ENCODE peak calls at places on chromosomes 6 and 20, in ten cellular contexts. D, R, L, S, K, C, P, F, E and W are unnamed samples.

GRCh38 chr6:32852844-32853540 is 512 bp downstream of the TAP1 start:
- DNase-seq in D (peak; percentile 47), R (peak; percentile 47), L (peak; percentile 58), S (peak; percentile 65), K (peak; percentile 16), C (peak; percentile 46), P (no peak), F (peak; percentile 54), E (peak; percentile 35), W (no peak)

GRCh38 chr6:134173007-134173690 is 120.7 kb upstream of the SLC2A12 start:
- DNase-seq in D (no peak), R (no peak), L (no peak), S (no peak), K (no peak), C (no peak), P (no peak), F (no peak), E (no peak), W (no peak)

GRCh38 chr20:50813801-50814200 is 18.9 kb downstream of the BCAS4 start:
- DNase-seq in D (no peak), R (no peak), L (no peak), S (no peak), K (no peak), C (no peak), P (no peak), F (no peak), E (no peak), W (no peak)

GRCh38 chr6:148751233-148751632 is 4.4 kb downstream of the UST start:
- DNase-seq in D (no peak), R (no peak), L (no peak), S (no peak), K (no peak), C (no peak), P (no peak), F (no peak), E (no peak), W (no peak)

GRCh38 chr20:47785900-47786762 is 850 bp upstream of the SULF2 start:
- DNase-seq in D (peak; percentile 49), R (peak; percentile 53), L (peak; percentile 78), S (peak; percentile 41), K (peak; percentile 80), C (peak; percentile 72), P (no peak), F (no peak), E (no peak), W (no peak)

GRCh38 chr6:96468681-96469224 is 52.9 kb upstream of the UFL1 start:
- DNase-seq in D (no peak), R (no peak), L (no peak), S (no peak), K (no peak), C (no peak), P (no peak), F (no peak), E (no peak), W (no peak)

GRCh38 chr6:163897030-163897429 is 482.5 kb downstream of the QKI start:
- DNase-seq in D (no peak), R (no peak), L (peak; percentile 49), S (no peak), K (no peak), C (no peak), P (no peak), F (no peak), E (no peak), W (no peak)

GRCh38 chr6:92945799-92946198 is 473.6 kb downstream of the EPHA7 start:
- DNase-seq in D (no peak), R (no peak), L (peak; percentile 1), S (no peak), K (no peak), C (no peak), P (peak; percentile 18), F (no peak), E (no peak), W (no peak)

GRCh38 chr6:36829919-36830544 is 9.2 kb downstream of the CPNE5 start:
- DNase-seq in D (peak; percentile 55), R (peak; percentile 84), L (peak; percentile 37), S (no peak), K (no peak), C (no peak), P (no peak), F (no peak), E (no peak), W (no peak)

GRCh38 chr6:81204741-81205140 is 547.7 kb downstream of the TENT5A start:
- DNase-seq in D (no peak), R (no peak), L (no peak), S (no peak), K (peak; percentile 54), C (no peak), P (no peak), F (no peak), E (no peak), W (no peak)

GRCh38 chr6:119052292-119052889 is 26.1 kb downstream of the FAM184A start:
- DNase-seq in D (no peak), R (no peak), L (no peak), S (peak; percentile 73), K (no peak), C (no peak), P (no peak), F (no peak), E (no peak), W (no peak)

GRCh38 chr20:43569282-43569681 is 10.5 kb downstream of the SGK2 start:
- DNase-seq in D (no peak), R (no peak), L (no peak), S (no peak), K (no peak), C (no peak), P (no peak), F (no peak), E (no peak), W (no peak)

GRCh38 chr6:20708367-20709124 is 174.3 kb downstream of the CDKAL1 start:
- DNase-seq in D (no peak), R (no peak), L (peak; percentile 68), S (peak; percentile 50), K (peak; percentile 19), C (no peak), P (no peak), F (no peak), E (no peak), W (no peak)

GRCh38 chr6:5205877-5206840 is 54.6 kb downstream of the LYRM4 start:
- DNase-seq in D (peak; percentile 37), R (peak; percentile 38), L (peak; percentile 52), S (no peak), K (no peak), C (no peak), P (no peak), F (no peak), E (no peak), W (no peak)

GRCh38 chr6:79544939-79545450 is 7.8 kb upstream of the LCA5 start:
- DNase-seq in D (peak; percentile 77), R (peak; percentile 31), L (peak; percentile 96), S (no peak), K (peak; percentile 100), C (peak; percentile 97), P (peak; percentile 100), F (no peak), E (no peak), W (no peak)

GRCh38 chr6:118875672-118876071 is 18.3 kb upstream of the ASF1A start:
- DNase-seq in D (no peak), R (no peak), L (no peak), S (no peak), K (no peak), C (no peak), P (no peak), F (no peak), E (no peak), W (no peak)

GRCh38 chr20:20752712-20753111 is 40.3 kb upstream of the RALGAPA2 start:
- DNase-seq in D (no peak), R (no peak), L (no peak), S (no peak), K (no peak), C (no peak), P (no peak), F (no peak), E (no peak), W (no peak)

GRCh38 chr6:41059569-41059968 is 6.6 kb downstream of the APOBEC2 start:
- DNase-seq in D (no peak), R (no peak), L (no peak), S (no peak), K (peak; percentile 69), C (peak; percentile 14), P (no peak), F (no peak), E (no peak), W (no peak)

GRCh38 chr20:4613718-4614620 is 107.7 kb upstream of the PRND start:
- DNase-seq in D (no peak), R (peak; percentile 49), L (peak; percentile 43), S (peak; percentile 85), K (peak; percentile 82), C (no peak), P (no peak), F (peak; percentile 44), E (peak; percentile 50), W (peak; percentile 63)

GRCh38 chr6:78995946-78996345 is 82.1 kb downstream of the PHIP start:
- DNase-seq in D (no peak), R (no peak), L (peak; percentile 3), S (no peak), K (peak; percentile 5), C (no peak), P (peak; percentile 18), F (no peak), E (no peak), W (no peak)

GRCh38 chr6:75579951-75580350 is 21.7 kb upstream of the SENP6 start:
- DNase-seq in D (no peak), R (no peak), L (no peak), S (no peak), K (no peak), C (no peak), P (no peak), F (no peak), E (no peak), W (no peak)

GRCh38 chr6:79196908-79197307 is 37.6 kb downstream of the HMGN3 start:
- DNase-seq in D (no peak), R (no peak), L (no peak), S (no peak), K (no peak), C (no peak), P (no peak), F (no peak), E (no peak), W (no peak)

GRCh38 chr6:54198134-54198533 is 86.9 kb downstream of the MLIP start:
- DNase-seq in D (no peak), R (no peak), L (no peak), S (no peak), K (no peak), C (no peak), P (no peak), F (no peak), E (no peak), W (no peak)

GRCh38 chr20:44914924-44915323 is 5.1 kb downstream of the PABPC1L start:
- DNase-seq in D (no peak), R (no peak), L (no peak), S (peak; percentile 64), K (no peak), C (no peak), P (no peak), F (no peak), E (no peak), W (no peak)

GRCh38 chr6:107509506-107509905 is 19.6 kb downstream of the SOBP start:
- DNase-seq in D (no peak), R (peak; percentile 65), L (no peak), S (no peak), K (peak; percentile 14), C (peak; percentile 35), P (no peak), F (no peak), E (no peak), W (no peak)

GRCh38 chr20:60482201-60482600 is 524.0 kb downstream of the CDH26 start:
- DNase-seq in D (no peak), R (no peak), L (no peak), S (no peak), K (no peak), C (no peak), P (no peak), F (no peak), E (no peak), W (no peak)

GRCh38 chr6:162543221-162543620 is 184.3 kb downstream of the PRKN start:
- DNase-seq in D (no peak), R (no peak), L (no peak), S (no peak), K (peak; percentile 61), C (no peak), P (no peak), F (no peak), E (no peak), W (no peak)

GRCh38 chr6:15659181-15659580 is 3.6 kb downstream of the DTNBP1 start:
- DNase-seq in D (no peak), R (no peak), L (no peak), S (no peak), K (no peak), C (no peak), P (no peak), F (no peak), E (no peak), W (no peak)